ENCODE peak calls at places on chromosome 2, in ten cellular contexts. S is tibial artery, C is SK-N-SH, J is tibial nerve, G is heart left ventricle, X is thoracic aorta, N is OCI-LY7, Z is mesenchymal stem cell, F is suprapubic skin, T is aorta. H is an unnamed sample. For H3K4me1, the result is how much of the 10 kb centered on the place peaks cover.

GRCh38 chr2:107721178-107721577 is 105.5 kb upstream of the RGPD4 start:
- DNase-seq in G (no peak), F (no peak), T (no peak), N (no peak), C (no peak), X (no peak), Z (no peak), J (no peak), S (no peak), H (no peak)

GRCh38 chr2:117980381-117980780 is 33.5 kb downstream of the CCDC93 start:
- DNase-seq in F (no peak), C (no peak), Z (peak), X (no peak), S (no peak), G (no peak), N (no peak), T (no peak), J (no peak), H (no peak)

GRCh38 chr2:109129921-109130725 is 1.1 kb downstream of the SH3RF3 start:
- DNase-seq in T (peak), X (no peak), F (peak), J (no peak), Z (peak), G (peak), N (no peak), C (no peak), S (peak), H (no peak)

GRCh38 chr2:150476809-150477302 is 10.6 kb downstream of the RND3 start:
- DNase-seq in X (no peak), F (no peak), N (no peak), C (no peak), J (no peak), Z (peak), G (no peak), T (no peak), S (no peak), H (no peak)

GRCh38 chr2:142045641-142046040 is 85.2 kb downstream of the LRP1B start:
- DNase-seq in X (no peak), G (no peak), F (no peak), Z (no peak), T (no peak), J (no peak), N (no peak), C (no peak), S (no peak), H (no peak)

GRCh38 chr2:65566617-65567016 is 134.2 kb upstream of the SPRED2 start:
- DNase-seq in G (no peak), S (no peak), F (no peak), C (no peak), T (no peak), X (no peak), J (no peak), N (no peak), Z (no peak), H (no peak)

GRCh38 chr2:152051373-152051893 is 47.4 kb downstream of the CACNB4 start:
- DNase-seq in G (no peak), Z (no peak), F (no peak), S (no peak), C (no peak), X (no peak), J (no peak), N (no peak), T (no peak), H (no peak)

GRCh38 chr2:216535454-216535995 is 36.9 kb downstream of the RPL37A start:
- DNase-seq in C (no peak), S (peak), X (peak), Z (peak), T (peak), J (peak), G (peak), N (no peak), F (peak), H (no peak)

GRCh38 chr2:175854149-175854548 is 147.9 kb downstream of the LNPK start:
- DNase-seq in F (no peak), J (no peak), X (no peak), C (no peak), T (no peak), S (no peak), Z (no peak), N (no peak), G (no peak), H (no peak)

GRCh38 chr2:47226124-47227040 is 71.3 kb upstream of the STPG4 start:
- DNase-seq in C (no peak), J (no peak), N (peak), S (no peak), F (no peak), X (no peak), G (no peak), Z (peak), T (no peak), H (no peak)

GRCh38 chr2:176134978-176135575 is 5.6 kb downstream of the HOXD8 start:
- DNase-seq in F (no peak), C (no peak), X (no peak), Z (no peak), N (no peak), J (no peak), T (no peak), G (no peak), S (no peak), H (no peak)

GRCh38 chr2:7992612-7993596 is 689.0 kb upstream of the ID2 start:
- DNase-seq in S (no peak), Z (peak), N (no peak), X (no peak), C (peak), T (no peak), F (no peak), J (no peak), G (no peak), H (no peak)

DNA sequence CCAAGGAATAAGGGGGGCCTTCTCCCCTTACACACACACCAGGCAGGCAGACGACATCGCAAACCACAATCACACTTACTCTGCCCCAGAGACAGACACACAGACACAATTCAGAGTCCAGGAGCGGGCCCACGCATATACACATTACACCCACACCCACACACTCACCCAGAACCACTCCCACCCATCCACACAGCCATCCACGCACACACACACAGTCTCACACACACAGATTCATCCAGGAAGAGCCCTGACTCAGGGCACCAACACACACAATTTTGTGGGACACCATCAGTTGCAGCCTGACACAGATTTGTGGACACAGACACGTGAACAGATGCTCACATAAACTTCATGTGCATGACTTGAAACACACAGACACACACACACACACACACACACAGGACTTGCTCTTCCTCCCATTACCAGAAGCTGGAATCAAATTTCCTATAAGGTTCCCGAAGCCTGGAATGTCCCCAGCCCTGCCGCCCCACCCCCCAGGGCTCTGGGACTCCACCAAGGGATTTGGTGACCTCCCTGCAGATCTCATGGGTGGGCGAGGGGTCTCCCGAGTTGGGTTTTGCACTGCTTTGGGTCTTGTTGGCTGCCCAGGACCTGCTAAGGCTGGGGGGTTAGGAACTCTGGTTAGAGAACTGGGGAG is 23.5 kb downstream of the TNS1 start:
- DNase-seq in T (peak), C (no peak), X (no peak), G (no peak), J (no peak), N (no peak), S (peak), F (peak), Z (peak), H (no peak)
- H3K4me3 ChIP-seq in T (no peak), C (no peak), X (peak), G (peak), J (peak), N (no peak), S (peak), F (peak), Z (peak), H (no peak)

DNA sequence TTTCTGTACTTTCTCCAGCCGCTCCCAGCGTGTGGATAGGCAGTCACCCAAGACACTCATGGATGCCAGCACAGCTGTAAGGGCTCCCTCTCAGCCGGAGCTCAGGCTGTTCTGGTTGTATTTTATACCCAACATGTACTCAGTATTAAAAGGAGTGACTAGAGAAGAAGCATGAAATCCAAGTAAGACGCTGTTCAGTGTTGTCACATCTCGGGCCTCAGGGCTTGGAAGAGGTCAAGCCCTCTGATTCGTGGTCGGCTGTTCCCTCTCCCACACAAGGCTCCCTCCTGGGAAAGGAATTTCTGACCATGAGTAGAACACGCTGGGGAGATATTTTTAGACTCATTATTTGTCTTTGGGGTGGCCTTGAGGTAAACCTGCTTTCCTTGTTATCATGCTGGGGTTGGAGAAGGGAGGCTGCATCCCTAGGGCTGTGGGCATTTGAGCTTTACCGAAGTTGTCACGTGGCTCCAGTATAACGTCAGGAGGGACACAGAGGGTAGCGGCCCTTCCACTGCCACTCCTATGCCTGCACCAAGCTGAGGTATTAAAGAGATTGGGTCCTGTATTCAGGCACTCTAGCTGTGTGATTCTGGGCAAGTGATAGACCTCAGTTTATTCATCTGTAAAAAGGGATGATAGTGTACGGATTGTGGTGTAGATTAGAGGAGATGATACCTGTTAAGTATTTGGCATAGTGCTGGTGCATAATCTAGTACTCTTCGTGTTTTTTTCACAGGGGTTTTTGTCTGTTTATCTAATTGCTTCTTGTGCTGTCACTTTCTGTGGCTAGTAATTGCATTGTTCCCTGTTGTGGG is 34.1 kb downstream of the HK2 start:
- DNase-seq in J (no peak), X (no peak), G (no peak), S (no peak), T (no peak), Z (peak), N (no peak), F (no peak), C (no peak), H (no peak)
- H3K4me1 ChIP-seq in J (under half), X (under half), G (under half), S (under half), T (under half), Z (under half), N (under half), F (under half), C (under half), H (under half)

DNA sequence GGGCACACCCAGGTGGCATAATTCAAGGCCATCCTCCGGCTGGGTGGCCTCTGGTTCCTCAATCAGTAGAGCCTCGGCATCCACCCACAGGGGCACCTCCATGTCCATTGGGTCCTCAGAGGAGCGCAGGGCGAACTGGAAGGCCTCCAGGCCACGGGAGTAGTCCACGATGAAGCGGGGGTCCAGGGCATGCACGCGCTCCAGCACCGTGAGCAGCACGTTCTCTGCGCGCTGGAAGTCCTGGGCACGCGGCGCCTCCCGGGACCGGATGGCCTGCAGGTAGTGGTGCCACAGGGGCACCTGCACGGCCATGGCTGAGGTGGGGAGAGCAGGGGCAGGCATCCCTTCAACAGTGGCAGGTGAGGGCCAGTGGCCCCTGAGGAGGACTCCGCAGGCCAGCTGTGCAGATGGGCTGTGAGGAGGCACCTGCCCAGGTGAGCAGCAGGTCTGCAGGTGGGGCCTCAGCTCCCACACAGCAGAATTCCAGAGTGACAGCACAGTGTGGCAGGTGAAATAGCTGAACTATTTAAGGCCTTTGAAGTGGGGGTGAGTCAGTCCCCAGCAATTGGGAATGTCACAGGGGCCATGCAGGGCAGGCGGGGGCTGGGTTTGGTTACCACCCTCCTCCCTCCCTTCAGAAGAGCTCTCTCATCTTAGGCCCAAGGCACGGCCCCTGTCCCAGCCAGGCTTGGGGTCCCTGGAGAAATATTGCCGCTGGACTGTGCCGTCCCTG is at the start of gene MAB21L4:
- DNase-seq in N (no peak), S (no peak), X (no peak), F (no peak), G (no peak), Z (no peak), C (no peak), T (no peak), J (no peak), H (no peak)
- H3K4me3 ChIP-seq in N (no peak), S (no peak), X (no peak), F (peak), G (no peak), Z (no peak), C (no peak), T (no peak), J (no peak), H (no peak)

GRCh38 chr2:41930807-41931566 is 116.8 kb upstream of the PKDCC start:
- DNase-seq in T (no peak), Z (peak), F (no peak), S (no peak), G (no peak), X (no peak), C (no peak), J (no peak), N (no peak), H (no peak)
- H3K4me1 ChIP-seq in T (under half), Z (under half), F (under half), S (under half), G (half or more), X (half or more), C (half or more), J (under half), N (under half), H (under half)

GRCh38 chr2:156321243-156321904 is 11.1 kb downstream of the NR4A2 start:
- DNase-seq in J (no peak), Z (peak), X (no peak), F (no peak), C (peak), S (no peak), N (no peak), G (no peak), T (peak), H (no peak)
- H3K4me3 ChIP-seq in J (peak), Z (peak), X (peak), F (peak), C (no peak), S (peak), N (no peak), G (peak), T (peak), H (peak)